ENCODE peak calls at places on chromosomes 2 and 18, in nine cellular contexts. One of them, this sample, is unnamed.

GRCh38 chr2:98280376-98281102 is 65.7 kb upstream of the CNGA3 start:
- DNase-seq in gastrocnemius medialis: no peak
- DNase-seq in heart left ventricle: no peak
- DNase-seq in H1: no peak
- DNase-seq in IMR-90: no peak
- DNase-seq in body of pancreas: peak; percentile 21
- DNase-seq in testis: no peak
- DNase-seq in stomach: peak; percentile 76
- DNase-seq in sigmoid colon: no peak
- DNase-seq in this sample: no peak

GRCh38 chr2:138026116-138026855 is 62.0 kb downstream of the HNMT start:
- DNase-seq in gastrocnemius medialis: no peak
- DNase-seq in heart left ventricle: no peak
- DNase-seq in H1: no peak
- DNase-seq in IMR-90: no peak
- DNase-seq in body of pancreas: no peak
- DNase-seq in testis: no peak
- DNase-seq in stomach: no peak
- DNase-seq in sigmoid colon: no peak
- DNase-seq in this sample: no peak

GRCh38 chr2:82994186-82994585 is 1464.9 kb downstream of the SUCLG1 start:
- DNase-seq in gastrocnemius medialis: no peak
- DNase-seq in heart left ventricle: no peak
- DNase-seq in H1: no peak
- DNase-seq in IMR-90: no peak
- DNase-seq in body of pancreas: no peak
- DNase-seq in testis: no peak
- DNase-seq in stomach: no peak
- DNase-seq in sigmoid colon: no peak
- DNase-seq in this sample: no peak

GRCh38 chr2:36371070-36371962 is 15.7 kb downstream of the CRIM1 start:
- DNase-seq in gastrocnemius medialis: no peak
- DNase-seq in heart left ventricle: no peak
- DNase-seq in H1: no peak
- DNase-seq in IMR-90: no peak
- DNase-seq in body of pancreas: no peak
- DNase-seq in testis: no peak
- DNase-seq in stomach: no peak
- DNase-seq in sigmoid colon: no peak
- DNase-seq in this sample: no peak

GRCh38 chr2:28713582-28714292 is 37.9 kb upstream of the PPP1CB start:
- DNase-seq in gastrocnemius medialis: no peak
- DNase-seq in heart left ventricle: no peak
- DNase-seq in H1: no peak
- DNase-seq in IMR-90: peak; percentile 72
- DNase-seq in body of pancreas: no peak
- DNase-seq in testis: no peak
- DNase-seq in stomach: no peak
- DNase-seq in sigmoid colon: no peak
- DNase-seq in this sample: no peak

GRCh38 chr2:232431705-232432590 is 24.0 kb upstream of the ALPI start:
- DNase-seq in gastrocnemius medialis: no peak
- DNase-seq in heart left ventricle: no peak
- DNase-seq in H1: no peak
- DNase-seq in IMR-90: no peak
- DNase-seq in body of pancreas: no peak
- DNase-seq in testis: no peak
- DNase-seq in stomach: no peak
- DNase-seq in sigmoid colon: no peak
- DNase-seq in this sample: no peak

GRCh38 chr2:109602617-109603188 is 11.1 kb downstream of the SEPTIN10 start:
- DNase-seq in gastrocnemius medialis: no peak
- DNase-seq in heart left ventricle: no peak
- DNase-seq in H1: no peak
- DNase-seq in IMR-90: no peak
- DNase-seq in body of pancreas: no peak
- DNase-seq in testis: no peak
- DNase-seq in stomach: no peak
- DNase-seq in sigmoid colon: no peak
- DNase-seq in this sample: no peak

GRCh38 chr2:217787160-217787877 is 215.5 kb downstream of the TNS1 start:
- DNase-seq in gastrocnemius medialis: no peak
- DNase-seq in heart left ventricle: peak; percentile 30
- DNase-seq in H1: no peak
- DNase-seq in IMR-90: no peak
- DNase-seq in body of pancreas: no peak
- DNase-seq in testis: no peak
- DNase-seq in stomach: no peak
- DNase-seq in sigmoid colon: no peak
- DNase-seq in this sample: no peak

GRCh38 chr2:55459741-55460274 is 40.2 kb upstream of the CCDC88A start:
- DNase-seq in gastrocnemius medialis: no peak
- DNase-seq in heart left ventricle: no peak
- DNase-seq in H1: no peak
- DNase-seq in IMR-90: no peak
- DNase-seq in body of pancreas: no peak
- DNase-seq in testis: no peak
- DNase-seq in stomach: no peak
- DNase-seq in sigmoid colon: no peak
- DNase-seq in this sample: no peak

GRCh38 chr2:98763209-98763951 is 32.4 kb upstream of the MGAT4A start:
- DNase-seq in gastrocnemius medialis: no peak
- DNase-seq in heart left ventricle: no peak
- DNase-seq in H1: no peak
- DNase-seq in IMR-90: no peak
- DNase-seq in body of pancreas: no peak
- DNase-seq in testis: no peak
- DNase-seq in stomach: no peak
- DNase-seq in sigmoid colon: no peak
- DNase-seq in this sample: no peak

GRCh38 chr2:1632006-1632348 is 112.3 kb downstream of the PXDN start:
- DNase-seq in gastrocnemius medialis: no peak
- DNase-seq in heart left ventricle: no peak
- DNase-seq in H1: no peak
- DNase-seq in IMR-90: peak; percentile 87
- DNase-seq in body of pancreas: no peak
- DNase-seq in testis: no peak
- DNase-seq in stomach: no peak
- DNase-seq in sigmoid colon: peak; percentile 35
- DNase-seq in this sample: no peak

GRCh38 chr2:239574434-239575156 is 173.8 kb upstream of the HDAC4 start:
- DNase-seq in gastrocnemius medialis: peak; percentile 6
- DNase-seq in heart left ventricle: no peak
- DNase-seq in H1: no peak
- DNase-seq in IMR-90: no peak
- DNase-seq in body of pancreas: no peak
- DNase-seq in testis: no peak
- DNase-seq in stomach: no peak
- DNase-seq in sigmoid colon: no peak
- DNase-seq in this sample: no peak

GRCh38 chr18:3012306-3012919 is 531 bp downstream of the LPIN2 start:
- DNase-seq in gastrocnemius medialis: no peak
- DNase-seq in heart left ventricle: peak; percentile 52
- DNase-seq in H1: peak; percentile 70
- DNase-seq in IMR-90: peak; percentile 20
- DNase-seq in body of pancreas: peak; percentile 53
- DNase-seq in testis: peak; percentile 75
- DNase-seq in stomach: peak; percentile 48
- DNase-seq in sigmoid colon: peak; percentile 76
- DNase-seq in this sample: peak; percentile 65

GRCh38 chr18:22558945-22559385 is 141.2 kb upstream of the CTAGE1 start:
- DNase-seq in gastrocnemius medialis: peak; percentile 15
- DNase-seq in heart left ventricle: peak; percentile 77
- DNase-seq in H1: no peak
- DNase-seq in IMR-90: peak; percentile 72
- DNase-seq in body of pancreas: peak; percentile 78
- DNase-seq in testis: peak; percentile 64
- DNase-seq in stomach: peak; percentile 47
- DNase-seq in sigmoid colon: peak; percentile 66
- DNase-seq in this sample: peak; percentile 80

GRCh38 chr2:204268458-204268857 is 276.8 kb upstream of the PARD3B start:
- DNase-seq in gastrocnemius medialis: no peak
- DNase-seq in heart left ventricle: no peak
- DNase-seq in H1: no peak
- DNase-seq in IMR-90: peak; percentile 12
- DNase-seq in body of pancreas: no peak
- DNase-seq in testis: no peak
- DNase-seq in stomach: no peak
- DNase-seq in sigmoid colon: no peak
- DNase-seq in this sample: no peak

GRCh38 chr2:100733344-100734187 is 86.4 kb upstream of the NPAS2 start:
- DNase-seq in gastrocnemius medialis: peak; percentile 73
- DNase-seq in heart left ventricle: no peak
- DNase-seq in H1: no peak
- DNase-seq in IMR-90: peak; percentile 75
- DNase-seq in body of pancreas: peak; percentile 21
- DNase-seq in testis: peak; percentile 38
- DNase-seq in stomach: no peak
- DNase-seq in sigmoid colon: no peak
- DNase-seq in this sample: no peak

GRCh38 chr2:155599834-155600233 is 732.7 kb downstream of the NR4A2 start:
- DNase-seq in gastrocnemius medialis: no peak
- DNase-seq in heart left ventricle: no peak
- DNase-seq in H1: no peak
- DNase-seq in IMR-90: no peak
- DNase-seq in body of pancreas: no peak
- DNase-seq in testis: no peak
- DNase-seq in stomach: no peak
- DNase-seq in sigmoid colon: no peak
- DNase-seq in this sample: no peak

GRCh38 chr2:31947871-31948270 is 62.9 kb downstream of the MEMO1 start:
- DNase-seq in gastrocnemius medialis: no peak
- DNase-seq in heart left ventricle: no peak
- DNase-seq in H1: no peak
- DNase-seq in IMR-90: no peak
- DNase-seq in body of pancreas: no peak
- DNase-seq in testis: no peak
- DNase-seq in stomach: no peak
- DNase-seq in sigmoid colon: no peak
- DNase-seq in this sample: no peak
- TF ChIP-seq POLR2A in gastrocnemius medialis: no peak
- TF ChIP-seq POLR2A in heart left ventricle: no peak
- TF ChIP-seq POLR2A in H1: no peak
- TF ChIP-seq POLR2A in IMR-90: no peak
- TF ChIP-seq POLR2A in body of pancreas: no peak
- TF ChIP-seq POLR2A in testis: no peak
- TF ChIP-seq POLR2A in stomach: no peak
- TF ChIP-seq POLR2A in sigmoid colon: no peak
- TF ChIP-seq POLR2A in this sample: no peak

GRCh38 chr2:207139551-207139950 is 26.2 kb downstream of the KLF7 start:
- DNase-seq in gastrocnemius medialis: no peak
- DNase-seq in heart left ventricle: no peak
- DNase-seq in H1: no peak
- DNase-seq in IMR-90: no peak
- DNase-seq in body of pancreas: no peak
- DNase-seq in testis: no peak
- DNase-seq in stomach: no peak
- DNase-seq in sigmoid colon: no peak
- DNase-seq in this sample: no peak
- H3K27ac ChIP-seq in gastrocnemius medialis: peak overlapping the region; percentile 80
- H3K27ac ChIP-seq in heart left ventricle: no peak overlapping the region
- H3K27ac ChIP-seq in H1: no peak overlapping the region
- H3K27ac ChIP-seq in IMR-90: no peak overlapping the region
- H3K27ac ChIP-seq in body of pancreas: no peak overlapping the region
- H3K27ac ChIP-seq in testis: no peak overlapping the region
- H3K27ac ChIP-seq in stomach: no peak overlapping the region
- H3K27ac ChIP-seq in sigmoid colon: peak overlapping the region; percentile 50
- H3K27ac ChIP-seq in this sample: no peak overlapping the region

DNA sequence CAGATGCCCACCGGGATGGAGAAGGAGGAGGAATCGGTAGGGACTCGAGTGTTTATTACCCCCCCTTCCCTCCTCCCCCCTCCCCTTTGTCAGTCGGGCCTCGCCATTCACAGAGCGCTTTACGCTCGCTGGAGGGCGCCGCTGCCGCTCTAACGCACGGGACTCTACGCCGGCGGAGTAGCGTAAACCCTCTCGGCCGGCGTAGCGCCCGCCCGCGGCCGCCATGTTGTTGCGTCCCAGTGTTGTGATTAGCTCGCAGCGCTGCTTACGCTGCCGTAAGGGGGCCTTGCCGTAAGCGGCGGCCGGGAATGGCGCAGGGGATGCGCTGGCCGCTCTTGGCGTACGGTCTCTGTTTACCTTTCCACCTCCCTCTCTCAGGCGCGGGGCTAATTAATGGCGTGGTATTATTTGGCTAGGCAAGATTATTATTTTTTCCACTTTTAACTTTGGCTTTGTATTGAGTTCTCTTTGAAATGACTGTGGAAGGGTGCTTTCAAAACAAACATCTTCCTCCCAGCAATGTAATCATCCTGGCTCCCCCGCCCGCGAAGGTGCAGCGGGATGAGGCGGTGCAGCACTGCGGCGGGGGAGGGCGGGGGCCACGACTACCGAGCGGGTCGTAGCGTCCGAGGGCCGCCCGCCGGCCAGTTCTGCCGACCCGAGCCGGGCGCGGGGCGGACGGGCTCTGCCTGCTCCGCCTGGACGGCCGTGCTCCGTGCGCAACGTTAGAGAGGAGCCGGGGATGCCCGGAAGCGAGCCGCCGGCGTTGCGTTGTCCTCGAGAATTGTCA is 779 bp downstream of the EPC2 start:
- DNase-seq in gastrocnemius medialis: peak; percentile 89
- DNase-seq in heart left ventricle: peak; percentile 95
- DNase-seq in H1: peak; percentile 97
- DNase-seq in IMR-90: peak; percentile 90
- DNase-seq in body of pancreas: peak; percentile 97
- DNase-seq in testis: peak; percentile 96
- DNase-seq in stomach: peak; percentile 97
- DNase-seq in sigmoid colon: peak; percentile 97
- DNase-seq in this sample: peak; percentile 96
- TF ChIP-seq POLR2A in gastrocnemius medialis: no peak
- TF ChIP-seq POLR2A in heart left ventricle: no peak
- TF ChIP-seq POLR2A in H1: peak; percentile 6
- TF ChIP-seq POLR2A in IMR-90: no peak
- TF ChIP-seq POLR2A in body of pancreas: peak; percentile 54
- TF ChIP-seq POLR2A in testis: no peak
- TF ChIP-seq POLR2A in stomach: no peak
- TF ChIP-seq POLR2A in sigmoid colon: no peak
- TF ChIP-seq POLR2A in this sample: no peak

DNA sequence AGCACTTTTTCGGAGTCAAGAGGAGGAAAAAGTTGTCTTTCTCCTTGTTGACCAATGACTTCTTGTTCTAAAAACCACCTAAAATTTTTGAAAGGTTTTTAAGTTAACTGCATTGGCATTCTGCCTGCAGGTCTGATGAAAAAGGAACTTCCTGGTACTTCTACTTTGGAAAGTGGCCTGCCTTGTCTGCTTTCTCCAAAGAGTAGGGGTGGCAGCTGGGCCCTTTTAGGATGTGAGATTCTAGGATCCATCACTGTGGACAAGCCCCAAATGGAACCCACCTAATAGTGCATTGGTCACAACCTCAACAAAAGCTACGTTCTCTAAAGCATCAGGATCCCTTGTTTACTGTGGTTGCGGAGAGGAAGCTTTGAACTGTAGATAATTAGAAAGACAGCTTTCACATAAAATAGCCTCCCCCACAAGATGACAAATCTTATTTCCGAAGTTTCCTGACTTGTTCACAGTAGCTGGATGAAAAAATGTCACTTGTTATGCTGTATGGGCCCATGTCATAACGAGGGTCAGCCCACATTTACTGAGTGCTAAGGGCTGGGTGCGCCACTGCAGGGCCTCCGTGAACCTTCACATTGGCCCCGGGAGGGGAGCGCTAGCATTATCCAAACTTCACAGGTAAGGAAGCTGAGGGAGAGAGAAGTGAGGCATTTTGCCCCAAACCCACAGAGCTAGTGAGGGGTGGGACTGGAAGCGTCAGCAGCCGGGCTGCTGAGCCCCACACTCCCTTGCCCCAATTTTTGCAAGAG is 17.4 kb downstream of the ASPRV1 start:
- DNase-seq in gastrocnemius medialis: no peak
- DNase-seq in heart left ventricle: no peak
- DNase-seq in H1: no peak
- DNase-seq in IMR-90: no peak
- DNase-seq in body of pancreas: no peak
- DNase-seq in testis: no peak
- DNase-seq in stomach: no peak
- DNase-seq in sigmoid colon: no peak
- DNase-seq in this sample: no peak
- H3K27ac ChIP-seq in gastrocnemius medialis: no peak overlapping the region
- H3K27ac ChIP-seq in heart left ventricle: peak overlapping the region; percentile 7
- H3K27ac ChIP-seq in H1: no peak overlapping the region
- H3K27ac ChIP-seq in IMR-90: no peak overlapping the region
- H3K27ac ChIP-seq in body of pancreas: no peak overlapping the region
- H3K27ac ChIP-seq in testis: no peak overlapping the region
- H3K27ac ChIP-seq in stomach: no peak overlapping the region
- H3K27ac ChIP-seq in sigmoid colon: no peak overlapping the region
- H3K27ac ChIP-seq in this sample: no peak overlapping the region

This sample was measured in right lobe of liver.